ENCODE peak calls at places on chromosomes 5 and 9, in ten cellular contexts. H, N, L, J, E, U, S, G, I and D are unnamed samples.
A peak's percentile ranks its signal among the peaks of the same experiment; 100 is the strongest.

GRCh38 chr5:176740131-176740701 is 70.1 kb upstream of the UNC5A start:
- DNase-seq in H (no peak), N (no peak), L (no peak), J (no peak), E (no peak), U (no peak), S (no peak), G (no peak), I (no peak), D (peak; percentile 64)

GRCh38 chr9:26310294-26310693 is 582.3 kb downstream of the CAAP1 start:
- DNase-seq in H (no peak), N (no peak), L (no peak), J (no peak), E (peak; percentile 47), U (no peak), S (no peak), G (no peak), I (no peak), D (no peak)

GRCh38 chr5:88743231-88743879 is 139.6 kb downstream of the MEF2C start:
- DNase-seq in H (no peak), N (no peak), L (no peak), J (no peak), E (no peak), U (no peak), S (no peak), G (no peak), I (no peak), D (no peak)

GRCh38 chr5:164252-164651 is 27.0 kb upstream of the LRRC14B start:
- DNase-seq in H (no peak), N (no peak), L (no peak), J (no peak), E (no peak), U (no peak), S (no peak), G (no peak), I (no peak), D (no peak)

GRCh38 chr9:21778300-21778699 is 24.1 kb upstream of the MTAP start:
- DNase-seq in H (no peak), N (no peak), L (peak; percentile 56), J (no peak), E (peak; percentile 57), U (no peak), S (no peak), G (no peak), I (no peak), D (no peak)

GRCh38 chr5:115471674-115472073 is 72.9 kb downstream of the FEM1C start:
- DNase-seq in H (peak; percentile 43), N (no peak), L (no peak), J (no peak), E (no peak), U (no peak), S (peak; percentile 59), G (peak; percentile 76), I (no peak), D (no peak)

GRCh38 chr5:132100672-132101261 is 27.2 kb downstream of the CSF2 start:
- DNase-seq in H (no peak), N (peak; percentile 81), L (no peak), J (no peak), E (peak; percentile 86), U (no peak), S (no peak), G (no peak), I (no peak), D (no peak)

GRCh38 chr5:76836585-76836984 is 13.2 kb upstream of the S100Z start:
- DNase-seq in H (no peak), N (no peak), L (no peak), J (no peak), E (no peak), U (no peak), S (no peak), G (no peak), I (no peak), D (no peak)

GRCh38 chr5:138330813-138331448 is 673 bp downstream of the CDC25C start:
- DNase-seq in H (no peak), N (no peak), L (no peak), J (no peak), E (peak; percentile 40), U (no peak), S (no peak), G (no peak), I (no peak), D (no peak)

GRCh38 chr5:163724305-163724704 is 218.9 kb downstream of the MAT2B start:
- DNase-seq in H (no peak), N (no peak), L (no peak), J (no peak), E (no peak), U (no peak), S (no peak), G (no peak), I (no peak), D (no peak)

GRCh38 chr9:84894859-84895258 is 225.3 kb downstream of the NTRK2 start:
- DNase-seq in H (no peak), N (no peak), L (no peak), J (no peak), E (no peak), U (no peak), S (no peak), G (no peak), I (no peak), D (no peak)

GRCh38 chr9:3674561-3674960 is 148.8 kb upstream of the RFX3 start:
- DNase-seq in H (no peak), N (no peak), L (no peak), J (no peak), E (no peak), U (no peak), S (no peak), G (no peak), I (no peak), D (no peak)

GRCh38 chr9:14347408-14348224 is 33.7 kb upstream of the NFIB start:
- DNase-seq in H (peak; percentile 66), N (no peak), L (no peak), J (no peak), E (peak; percentile 67), U (no peak), S (peak; percentile 74), G (no peak), I (peak; percentile 81), D (peak; percentile 81)

GRCh38 chr9:124752967-124753366 is 18.1 kb downstream of the NR6A1 start:
- DNase-seq in H (no peak), N (no peak), L (peak; percentile 79), J (no peak), E (peak; percentile 65), U (no peak), S (no peak), G (no peak), I (no peak), D (no peak)

GRCh38 chr5:124972703-124973102 is 226.3 kb upstream of the ZNF608 start:
- DNase-seq in H (no peak), N (no peak), L (no peak), J (no peak), E (no peak), U (no peak), S (no peak), G (no peak), I (peak; percentile 60), D (no peak)
- TF ChIP-seq CTCF in H (no peak), N (no peak), L (no peak), J (no peak), E (no peak), U (no peak), S (no peak), G (no peak), I (no peak), D (peak; percentile 24)

GRCh38 chr9:91034521-91034920 is 232.9 kb downstream of the SYK start:
- DNase-seq in H (no peak), N (no peak), L (no peak), J (no peak), E (peak; percentile 20), U (no peak), S (no peak), G (no peak), I (no peak), D (peak; percentile 73)

GRCh38 chr9:91034976-91035824 is 233.6 kb downstream of the SYK start:
- DNase-seq in H (no peak), N (no peak), L (no peak), J (no peak), E (no peak), U (no peak), S (no peak), G (no peak), I (no peak), D (no peak)

GRCh38 chr9:91033270-91033669 is 231.7 kb downstream of the SYK start:
- DNase-seq in H (no peak), N (no peak), L (no peak), J (no peak), E (no peak), U (no peak), S (no peak), G (no peak), I (no peak), D (no peak)

GRCh38 chr9:91032056-91032455 is 230.4 kb downstream of the SYK start:
- DNase-seq in H (no peak), N (no peak), L (no peak), J (no peak), E (no peak), U (no peak), S (no peak), G (no peak), I (no peak), D (no peak)

DNA sequence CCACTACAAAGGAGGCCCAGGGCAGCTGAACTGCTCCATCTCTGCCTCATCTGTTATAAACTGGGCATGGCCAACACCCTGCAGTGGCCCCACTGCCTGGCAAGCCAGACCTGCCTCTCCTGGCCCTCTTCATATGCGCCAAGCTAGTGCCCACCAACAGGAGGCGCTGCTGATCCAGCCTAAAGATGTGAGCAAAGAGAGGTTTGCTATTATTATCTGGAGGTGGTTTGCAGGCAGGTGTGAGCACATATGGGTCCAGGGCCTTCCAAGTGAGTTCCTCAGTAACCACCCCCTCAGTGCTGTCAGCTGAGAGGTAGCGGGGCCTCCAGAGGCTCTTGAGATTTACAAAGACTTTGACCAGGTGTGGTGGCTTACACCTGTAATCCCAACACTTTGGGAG is 232.2 kb downstream of the SYK start:
- DNase-seq in H (no peak), N (peak; percentile 79), L (no peak), J (no peak), E (no peak), U (peak; percentile 60), S (no peak), G (no peak), I (peak; percentile 87), D (peak; percentile 80)
- TF ChIP-seq CTCF in H (peak; percentile 28), N (peak; percentile 74), L (peak; percentile 80), J (no peak), E (peak; percentile 43), U (peak; percentile 9), S (peak; percentile 22), G (no peak), I (peak; percentile 87), D (peak; percentile 44)

GRCh38 chr5:8436919-8437318 is 568.0 kb downstream of the MTRR start:
- DNase-seq in H (no peak), N (no peak), L (no peak), J (no peak), E (no peak), U (no peak), S (no peak), G (no peak), I (no peak), D (no peak)
- TF ChIP-seq CTCF in H (no peak), N (no peak), L (no peak), J (no peak), E (no peak), U (no peak), S (no peak), G (no peak), I (no peak), D (no peak)

GRCh38 chr9:121598167-121599000 is 53.0 kb upstream of the DAB2IP start:
- DNase-seq in H (peak; percentile 85), N (no peak), L (peak; percentile 91), J (peak; percentile 77), E (no peak), U (peak; percentile 72), S (peak; percentile 83), G (peak; percentile 79), I (peak; percentile 88), D (peak; percentile 92)
- TF ChIP-seq CTCF in H (peak; percentile 60), N (no peak), L (peak; percentile 54), J (no peak), E (peak; percentile 11), U (no peak), S (peak; percentile 22), G (no peak), I (peak; percentile 26), D (peak; percentile 49)